ENCODE peak calls at places on chromosomes 11 and 22, in ten cellular contexts. W, G, L, Z, S, X, F, D, V and B are unnamed samples.

GRCh38 chr11:58575377-58576020 is at the start of gene LPXN:
- DNase-seq in L (peak), X (no peak), S (peak), W (peak), F (no peak), D (no peak), G (no peak), V (peak), Z (no peak), B (no peak)

GRCh38 chr22:21764038-21764804 is 28.6 kb upstream of the YPEL1 start:
- DNase-seq in W (no peak), F (no peak), D (no peak), G (no peak), Z (no peak), S (no peak), X (no peak), V (no peak), L (no peak), B (no peak)

GRCh38 chr22:42581762-42582716 is 28.3 kb downstream of the SERHL2 start:
- DNase-seq in S (peak), L (peak), W (peak), G (no peak), Z (peak), X (peak), F (peak), D (peak), V (peak), B (peak)

GRCh38 chr11:16632295-16633200 is 105.9 kb upstream of the C11orf58 start:
- DNase-seq in L (no peak), G (no peak), D (no peak), W (peak), V (no peak), X (no peak), S (peak), F (no peak), Z (no peak), B (peak)

GRCh38 chr11:17786824-17787525 is 52.4 kb downstream of the KCNC1 start:
- DNase-seq in X (no peak), G (peak), W (peak), V (peak), Z (no peak), L (no peak), D (no peak), S (peak), F (no peak), B (peak)

GRCh38 chr11:57798905-57799559 is 37.4 kb downstream of the CTNND1 start:
- DNase-seq in D (no peak), G (no peak), L (peak), Z (peak), W (peak), V (peak), F (peak), S (peak), X (peak), B (peak)

GRCh38 chr22:39970742-39971141 is 10.5 kb downstream of the TMA7B start:
- DNase-seq in Z (no peak), L (no peak), W (no peak), F (no peak), G (no peak), V (no peak), X (no peak), D (no peak), S (no peak), B (no peak)

GRCh38 chr22:49415219-49415951 is 412.3 kb downstream of the BRD1 start:
- DNase-seq in V (no peak), S (no peak), L (no peak), D (no peak), G (no peak), W (no peak), X (peak), Z (no peak), F (no peak), B (no peak)

GRCh38 chr11:64876226-64876750 is 2.1 kb downstream of the EHD1 start:
- DNase-seq in L (no peak), S (no peak), G (no peak), D (no peak), V (no peak), F (no peak), X (peak), Z (no peak), W (no peak), B (no peak)

GRCh38 chr11:65116370-65117205 is 913 bp downstream of the ZNHIT2 start:
- DNase-seq in F (peak), L (no peak), V (peak), Z (peak), S (peak), G (peak), X (peak), D (peak), W (peak), B (peak)

GRCh38 chr22:46368422-46368821 is 32.9 kb downstream of the TRMU start:
- DNase-seq in F (peak), D (no peak), V (no peak), Z (no peak), W (no peak), S (no peak), L (peak), G (no peak), X (peak), B (no peak)

GRCh38 chr11:47000033-47000432 is 63.5 kb downstream of the CSTPP1 start:
- DNase-seq in L (no peak), X (no peak), S (no peak), W (peak), Z (no peak), F (no peak), D (no peak), G (no peak), V (no peak), B (no peak)

GRCh38 chr11:120146413-120147093 is 8.6 kb upstream of the TRIM29 start:
- DNase-seq in S (no peak), F (no peak), L (no peak), X (no peak), G (no peak), W (no peak), D (no peak), V (no peak), Z (no peak), B (no peak)

GRCh38 chr11:68889948-68890446 is 13.6 kb downstream of the MRPL21 start:
- DNase-seq in W (peak), Z (no peak), X (no peak), D (no peak), G (peak), V (peak), S (peak), L (peak), F (peak), B (peak)

GRCh38 chr11:112822478-112823274 is 138.5 kb upstream of the NCAM1 start:
- DNase-seq in V (peak), F (no peak), Z (peak), X (no peak), W (peak), S (no peak), G (no peak), L (no peak), D (no peak), B (peak)

GRCh38 chr22:29692327-29692640 is 27.5 kb upstream of the CABP7 start:
- DNase-seq in W (no peak), L (no peak), S (no peak), F (no peak), D (no peak), X (no peak), G (no peak), V (no peak), Z (no peak), B (no peak)

GRCh38 chr11:124865902-124866851 is 945 bp downstream of the ROBO3 start:
- DNase-seq in L (peak), G (no peak), D (no peak), X (peak), F (peak), V (peak), S (peak), Z (peak), W (peak), B (peak)

GRCh38 chr11:10606536-10607208 is 38.2 kb upstream of the LYVE1 start:
- DNase-seq in Z (no peak), S (peak), G (peak), X (no peak), V (peak), L (no peak), F (no peak), D (no peak), W (peak), B (no peak)

DNA sequence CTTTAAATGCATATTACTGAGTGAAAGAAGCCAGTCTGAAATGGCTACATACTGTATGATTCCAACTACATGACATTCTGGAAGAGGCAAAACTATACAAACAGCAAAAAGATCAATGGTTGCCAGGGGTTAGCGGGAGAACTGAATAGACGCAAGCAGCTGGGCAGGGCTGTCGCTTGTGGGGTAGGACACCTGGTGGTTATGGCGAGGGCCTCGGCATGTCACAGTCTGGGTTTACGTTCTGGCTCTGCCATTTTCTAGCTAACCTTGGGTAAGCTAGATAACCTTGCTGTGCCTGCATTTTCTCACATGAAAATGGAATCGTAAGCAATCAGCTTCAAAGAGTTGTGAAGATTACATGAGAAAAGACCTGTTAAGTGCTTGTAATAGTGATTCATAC is 55.2 kb upstream of the SYT13 start:
- DNase-seq in Z (no peak), W (no peak), G (no peak), X (no peak), D (no peak), S (no peak), V (no peak), F (no peak), L (no peak), B (no peak)
- TF ChIP-seq CTCF in Z (no peak), W (no peak), G (no peak), X (no peak), D (no peak), S (no peak), V (no peak), F (no peak), L (no peak), B (no peak)

DNA sequence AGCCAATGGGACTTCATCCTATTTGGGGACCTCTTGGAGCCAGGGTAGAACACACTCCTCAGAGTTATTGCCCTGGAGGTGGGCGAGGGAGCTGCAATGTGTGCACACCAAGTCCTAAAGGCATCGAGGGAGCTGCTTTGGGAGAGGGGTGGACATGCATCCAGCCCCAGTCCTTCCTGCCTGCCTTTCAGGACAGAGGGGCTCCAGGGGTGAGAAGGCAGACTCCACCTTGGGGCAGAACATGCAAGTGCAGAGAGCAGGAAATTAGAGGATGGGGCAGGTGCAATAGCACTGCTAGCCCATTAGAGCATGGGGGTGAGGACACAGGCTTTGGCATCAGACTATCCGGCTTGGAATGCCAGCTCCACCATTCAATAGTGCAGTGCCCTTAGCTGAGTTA is 288.5 kb downstream of the OPCML start:
- DNase-seq in V (no peak), G (no peak), W (no peak), X (no peak), L (no peak), Z (no peak), S (no peak), F (no peak), D (no peak), B (no peak)
- TF ChIP-seq CTCF in V (no peak), G (no peak), W (no peak), X (no peak), L (no peak), Z (no peak), S (no peak), F (no peak), D (no peak), B (no peak)

DNA sequence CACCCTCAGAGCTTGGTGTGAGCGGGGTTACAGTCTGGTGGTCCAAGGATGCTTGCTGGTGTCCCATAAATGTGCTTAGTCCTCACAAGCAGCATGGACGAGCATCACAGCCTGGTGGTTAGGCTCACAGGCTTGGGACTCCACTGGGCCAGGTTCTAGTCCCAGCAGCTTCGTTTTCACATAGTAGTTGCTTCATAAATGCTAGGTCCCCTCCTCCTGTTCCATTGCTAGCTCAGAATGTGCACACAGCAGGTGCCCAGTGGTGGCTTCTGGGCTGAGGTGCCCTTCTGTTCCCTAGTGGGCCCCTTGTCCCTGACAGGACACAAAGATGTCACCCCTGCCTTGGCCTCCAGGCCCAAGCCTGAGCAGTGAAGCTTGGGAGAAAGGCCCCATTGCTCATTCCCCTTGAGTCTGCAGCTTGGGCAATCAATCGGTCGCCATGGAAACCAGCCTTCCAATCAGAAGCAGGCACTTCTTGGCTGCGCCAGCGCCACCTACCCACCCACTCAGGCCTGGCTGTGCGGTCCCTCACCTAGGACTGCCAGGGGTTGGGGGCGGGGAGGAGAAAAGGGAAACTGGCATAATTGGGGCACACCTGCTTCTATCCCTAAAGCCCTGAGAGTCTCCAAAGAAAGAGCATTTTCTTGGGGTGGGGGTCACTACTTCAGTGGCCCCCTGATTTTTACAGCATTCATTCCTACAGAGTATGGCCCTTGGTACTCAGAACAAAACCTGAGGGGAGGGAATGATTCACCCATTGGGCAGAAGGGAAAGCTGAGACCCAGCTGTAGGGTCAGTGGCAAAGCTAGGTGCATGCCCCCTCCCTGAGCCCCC is 48.1 kb downstream of the CYTH4 start:
- DNase-seq in V (peak), L (peak), Z (peak), S (peak), F (no peak), D (peak), G (peak), X (no peak), W (peak), B (peak)
- TF ChIP-seq CTCF in V (no peak), L (no peak), Z (no peak), S (peak), F (no peak), D (no peak), G (peak), X (no peak), W (peak), B (peak)

GRCh38 chr11:811446-812245 is 1.9 kb downstream of the RPLP2 start:
- DNase-seq in D (no peak), V (no peak), X (no peak), S (no peak), G (no peak), Z (no peak), L (no peak), W (no peak), F (no peak), B (no peak)
- TF ChIP-seq CTCF in D (no peak), V (no peak), X (no peak), S (peak), G (no peak), Z (no peak), L (no peak), W (peak), F (no peak), B (no peak)

DNA sequence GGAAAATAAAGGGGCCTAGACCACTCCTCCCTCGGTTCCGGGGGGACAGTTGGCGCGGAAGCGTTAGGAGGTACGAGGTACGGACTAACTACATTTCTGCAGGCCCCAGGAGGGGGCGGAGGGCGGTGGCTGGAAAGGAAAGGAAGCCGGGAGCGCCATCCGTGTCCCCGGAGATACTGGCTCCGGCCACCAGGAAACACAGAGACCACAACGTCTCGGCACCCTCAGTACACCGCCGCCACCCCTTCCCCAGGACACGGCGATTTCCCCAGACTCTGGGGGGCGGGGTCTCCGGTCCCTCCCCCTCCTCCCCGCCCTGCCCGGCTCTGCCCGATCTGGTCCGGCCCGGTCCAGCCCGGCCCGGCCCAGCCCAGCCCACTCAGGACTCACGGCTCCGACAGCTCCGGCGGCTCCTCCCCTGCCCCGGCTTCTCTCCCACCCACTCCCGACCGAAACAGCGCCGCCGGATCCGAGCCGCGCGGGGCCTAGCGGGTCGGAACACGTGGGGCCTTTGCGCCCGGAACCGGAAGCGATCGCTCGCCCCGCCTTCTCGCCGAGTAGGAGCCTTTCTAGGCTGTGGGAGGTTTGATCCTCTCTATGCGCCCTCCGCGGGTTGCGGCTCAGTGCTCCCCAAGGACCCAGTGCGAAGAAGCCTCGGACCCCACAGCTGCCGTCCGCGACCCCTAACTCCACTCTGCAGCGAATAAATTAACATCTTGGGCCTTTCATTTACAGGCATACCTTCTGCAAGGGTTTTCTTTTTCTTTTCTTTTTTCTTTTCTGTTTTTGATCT is at the start of gene ZNF202:
- DNase-seq in X (peak), D (peak), V (peak), L (peak), Z (peak), F (peak), W (peak), G (peak), S (peak), B (peak)
- TF ChIP-seq CTCF in X (no peak), D (peak), V (peak), L (peak), Z (no peak), F (no peak), W (no peak), G (peak), S (peak), B (no peak)

GRCh38 chr22:44916281-44917231 is 93.2 kb downstream of the PHF21B start:
- DNase-seq in X (peak), Z (no peak), G (no peak), S (no peak), V (no peak), L (no peak), F (no peak), D (no peak), W (no peak), B (no peak)

GRCh38 chr22:44915441-44915840 is 94.4 kb downstream of the PHF21B start:
- DNase-seq in F (no peak), V (no peak), W (no peak), D (no peak), Z (no peak), S (no peak), G (no peak), L (no peak), X (peak), B (no peak)

GRCh38 chr22:44909241-44909640 is 100.6 kb downstream of the PHF21B start:
- DNase-seq in F (no peak), S (no peak), D (no peak), G (no peak), V (no peak), W (no peak), X (no peak), Z (no peak), L (no peak), B (no peak)

GRCh38 chr22:44914026-44914721 is 95.6 kb downstream of the PHF21B start:
- DNase-seq in X (peak), W (no peak), G (no peak), D (no peak), F (no peak), V (no peak), L (no peak), S (no peak), Z (no peak), B (no peak)

DNA sequence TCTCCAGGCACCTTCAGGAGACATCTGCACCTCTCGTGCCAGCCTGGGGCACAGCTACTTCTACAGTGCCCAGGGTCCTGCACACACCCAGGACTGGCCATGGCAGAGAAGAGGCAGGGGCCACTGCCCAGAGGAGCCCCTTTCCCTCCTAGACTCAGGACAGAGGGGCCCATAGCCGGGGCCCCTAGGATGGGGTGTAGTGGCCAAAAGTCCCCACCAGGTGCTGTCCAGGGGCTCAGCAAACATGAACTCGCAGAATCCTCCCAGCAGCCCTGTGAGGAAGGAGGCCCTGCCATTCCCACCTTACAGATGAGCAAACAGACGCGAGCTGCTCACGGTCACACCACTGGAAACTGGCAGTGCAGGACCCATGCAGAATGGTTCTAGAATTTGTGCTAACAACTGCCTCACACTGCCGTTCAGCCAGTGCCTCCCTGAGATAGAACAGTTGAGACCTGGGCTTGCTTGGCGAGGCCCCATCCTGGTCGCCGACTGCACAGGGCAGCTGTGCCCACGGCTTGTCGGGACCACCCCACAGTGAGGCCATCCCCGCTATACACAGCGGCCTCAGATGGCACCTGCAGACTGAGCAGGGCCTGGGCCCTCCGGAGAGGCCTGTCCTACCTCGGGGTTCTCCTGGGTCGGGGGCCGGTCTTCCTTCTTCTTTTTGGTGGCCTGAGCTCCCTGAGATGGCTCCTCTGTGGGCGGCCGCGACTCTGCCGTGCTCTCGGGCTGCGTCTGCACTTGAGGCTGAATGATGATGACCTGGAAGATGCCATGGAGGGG is 96.4 kb downstream of the PHF21B start:
- DNase-seq in L (no peak), D (no peak), S (no peak), W (no peak), G (no peak), Z (no peak), X (peak), V (no peak), F (no peak), B (no peak)
- TF ChIP-seq CTCF in L (no peak), D (no peak), S (no peak), W (no peak), G (no peak), Z (no peak), X (no peak), V (no peak), F (no peak), B (peak)

GRCh38 chr11:8080069-8080670 is 841 bp upstream of the TUB start:
- DNase-seq in X (no peak), V (no peak), S (no peak), Z (no peak), L (no peak), W (no peak), F (no peak), D (no peak), G (no peak), B (no peak)

GRCh38 chr11:8079111-8079675 is 1.8 kb upstream of the TUB start:
- DNase-seq in Z (no peak), G (no peak), S (no peak), F (no peak), X (no peak), D (no peak), W (no peak), L (no peak), V (no peak), B (no peak)

GRCh38 chr11:8082391-8083087 is 1.5 kb downstream of the TUB start:
- DNase-seq in X (no peak), W (no peak), D (peak), S (no peak), G (no peak), L (no peak), Z (no peak), F (no peak), V (peak), B (no peak)

GRCh38 chr11:8081591-8082021 is 595 bp downstream of the TUB start:
- DNase-seq in S (no peak), L (no peak), G (no peak), Z (no peak), X (no peak), D (peak), V (no peak), W (peak), F (no peak), B (no peak)

GRCh38 chr11:8080674-8081590 is at the start of gene TUB:
- DNase-seq in W (peak), L (no peak), X (no peak), Z (peak), S (no peak), V (no peak), G (no peak), F (no peak), D (peak), B (peak)
- TF ChIP-seq CTCF in W (no peak), L (no peak), X (no peak), Z (no peak), S (no peak), V (peak), G (no peak), F (no peak), D (no peak), B (no peak)

GRCh38 chr11:104256525-104256924 is 92.6 kb upstream of the PDGFD start:
- DNase-seq in Z (no peak), S (peak), D (no peak), X (no peak), F (no peak), W (peak), G (no peak), V (peak), L (no peak), B (no peak)
- TF ChIP-seq CTCF in Z (no peak), S (no peak), D (no peak), X (no peak), F (no peak), W (peak), G (peak), V (no peak), L (no peak), B (no peak)